ENCODE peak calls at places on chromosome 10, in seven cellular contexts. K is HCT116, P is HFFc6, T is H9, B is GM23338, X is GM20000, W is endothelial cell. J is an unnamed sample.

GRCh38 chr10:93068411-93069244 is 5.1 kb upstream of the CYP26A1 start:
- DNase-seq in K (no peak), P (no peak), T (peak), B (peak), X (peak), W (no peak), J (no peak)

GRCh38 chr10:62426086-62426485 is 51.9 kb downstream of the ZNF365 start:
- DNase-seq in K (peak), P (peak), T (no peak), B (no peak), X (no peak), W (no peak), J (no peak)

GRCh38 chr10:100728928-100729876 is 16.2 kb upstream of the PAX2 start:
- DNase-seq in K (peak), P (peak), T (peak), B (peak), X (peak), W (peak), J (peak)

GRCh38 chr10:112778579-112778978 is 171.5 kb upstream of the TCF7L2 start:
- DNase-seq in K (no peak), P (no peak), T (no peak), B (no peak), X (no peak), W (no peak), J (no peak)

GRCh38 chr10:118951218-118951617 is 78.3 kb upstream of the NANOS1 start:
- DNase-seq in K (no peak), P (no peak), T (no peak), B (no peak), X (no peak), W (no peak), J (no peak)

GRCh38 chr10:34743804-34744203 is 71.3 kb downstream of the PARD3 start:
- DNase-seq in K (no peak), P (no peak), T (no peak), B (no peak), X (no peak), W (no peak), J (no peak)

GRCh38 chr10:101145145-101145544 is 14.0 kb downstream of the TLX1 start:
- DNase-seq in K (no peak), P (no peak), T (no peak), B (no peak), X (no peak), W (no peak), J (no peak)

GRCh38 chr10:81548160-81548559 is 326.8 kb upstream of the NRG3 start:
- DNase-seq in K (no peak), P (no peak), T (peak), B (peak), X (no peak), W (no peak), J (no peak)

GRCh38 chr10:92052088-92052487 is 128.5 kb downstream of the BTAF1 start:
- DNase-seq in K (no peak), P (no peak), T (no peak), B (no peak), X (no peak), W (no peak), J (no peak)

GRCh38 chr10:25978771-25979170 is 44.7 kb downstream of the MYO3A start:
- DNase-seq in K (no peak), P (no peak), T (no peak), B (no peak), X (no peak), W (no peak), J (no peak)

GRCh38 chr10:43259981-43260761 is 6.7 kb downstream of the RASGEF1A start:
- DNase-seq in K (no peak), P (no peak), T (no peak), B (no peak), X (peak), W (no peak), J (peak)

GRCh38 chr10:63929826-63930467 is 408.7 kb downstream of the REEP3 start:
- DNase-seq in K (no peak), P (no peak), T (no peak), B (no peak), X (no peak), W (no peak), J (no peak)

GRCh38 chr10:118447478-118447877 is 105.4 kb upstream of the FAM204A start:
- DNase-seq in K (no peak), P (peak), T (no peak), B (no peak), X (no peak), W (no peak), J (no peak)

GRCh38 chr10:22420787-22421517 is 75.7 kb downstream of the SPAG6 start:
- DNase-seq in K (no peak), P (peak), T (no peak), B (no peak), X (peak), W (no peak), J (no peak)

GRCh38 chr10:95253007-95253406 is 37.8 kb downstream of the PDLIM1 start:
- DNase-seq in K (no peak), P (no peak), T (no peak), B (no peak), X (no peak), W (no peak), J (no peak)

GRCh38 chr10:11318812-11319598 is 292.4 kb downstream of the USP6NL start:
- DNase-seq in K (no peak), P (no peak), T (no peak), B (peak), X (no peak), W (no peak), J (no peak)
- TF ChIP-seq CTCF in K (no peak), P (peak), T (peak), B (peak), X (no peak), W (no peak), J (peak)

DNA sequence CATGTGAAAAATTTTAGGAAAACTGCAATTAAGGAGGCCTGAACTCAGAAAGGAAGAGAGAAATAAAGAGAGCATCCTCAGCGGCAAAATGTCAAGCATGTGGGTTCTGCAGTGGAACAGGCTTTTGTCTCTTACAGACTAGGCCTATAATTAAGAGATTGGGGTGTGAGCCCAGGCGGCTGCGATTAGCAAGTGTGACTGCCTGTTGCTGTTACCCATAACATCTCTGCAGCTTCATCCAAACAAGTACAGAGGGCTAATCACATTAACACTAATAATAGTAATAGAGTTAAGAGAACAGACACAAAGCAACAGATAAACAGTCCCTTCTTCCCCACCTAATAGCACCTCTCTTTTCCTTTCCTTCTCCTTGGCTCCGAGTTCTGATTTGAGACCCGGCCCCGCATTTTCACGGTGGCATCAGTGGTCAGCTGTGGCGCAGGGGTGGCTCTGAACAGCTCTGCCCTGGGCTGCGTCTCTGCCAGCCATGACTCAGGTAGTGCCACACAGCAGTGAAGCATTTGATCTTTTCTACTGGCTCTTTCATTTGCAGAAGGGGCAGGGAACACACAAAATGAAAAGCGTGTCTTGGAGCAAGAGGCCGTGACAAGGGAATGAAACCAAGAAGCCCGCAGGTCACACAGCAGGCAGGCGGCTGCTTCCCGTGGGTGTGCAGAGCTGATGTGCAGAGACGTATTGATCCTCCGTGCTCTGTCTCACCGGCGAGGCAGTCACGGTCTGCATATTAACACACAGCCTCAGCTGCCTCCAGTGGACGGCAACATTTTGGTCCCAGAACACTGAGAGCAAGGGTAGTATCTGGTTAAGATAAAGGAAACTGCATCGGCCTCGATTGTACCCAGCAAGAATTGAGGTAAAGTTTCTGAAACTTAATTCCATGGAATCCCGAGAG is 103.1 kb downstream of the KLF6 start:
- DNase-seq in K (no peak), P (no peak), T (no peak), B (no peak), X (no peak), W (no peak), J (no peak)
- TF ChIP-seq CTCF in K (no peak), P (no peak), T (no peak), B (no peak), X (no peak), W (no peak), J (peak)

GRCh38 chr10:13348216-13349017 is at the start of gene SEPHS1:
- DNase-seq in K (peak), P (peak), T (peak), B (peak), X (peak), W (peak), J (no peak)
- TF ChIP-seq CTCF in K (no peak), P (peak), T (no peak), B (no peak), X (no peak), W (no peak), J (peak)

DNA sequence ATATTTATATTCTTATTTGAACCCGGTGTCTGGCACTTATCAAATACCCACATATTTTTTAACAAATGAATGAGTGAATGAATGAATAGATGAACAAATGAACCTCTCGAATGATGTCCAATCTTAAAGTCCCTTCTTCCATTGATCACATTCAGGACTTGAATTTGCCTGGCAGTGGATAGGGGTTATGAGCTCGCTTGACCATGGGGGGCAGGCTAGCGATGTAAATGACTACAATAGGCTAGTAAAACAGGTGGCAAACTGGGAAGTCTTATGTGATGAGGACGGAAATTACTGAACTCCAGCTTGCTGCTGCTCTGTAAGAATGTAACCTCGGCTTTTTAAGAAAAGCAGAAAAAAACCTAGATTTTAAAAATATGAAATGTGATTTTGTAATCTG is 247.7 kb upstream of the DKK1 start:
- DNase-seq in K (no peak), P (no peak), T (peak), B (peak), X (no peak), W (peak), J (no peak)
- TF ChIP-seq CTCF in K (no peak), P (peak), T (peak), B (peak), X (no peak), W (no peak), J (no peak)

DNA sequence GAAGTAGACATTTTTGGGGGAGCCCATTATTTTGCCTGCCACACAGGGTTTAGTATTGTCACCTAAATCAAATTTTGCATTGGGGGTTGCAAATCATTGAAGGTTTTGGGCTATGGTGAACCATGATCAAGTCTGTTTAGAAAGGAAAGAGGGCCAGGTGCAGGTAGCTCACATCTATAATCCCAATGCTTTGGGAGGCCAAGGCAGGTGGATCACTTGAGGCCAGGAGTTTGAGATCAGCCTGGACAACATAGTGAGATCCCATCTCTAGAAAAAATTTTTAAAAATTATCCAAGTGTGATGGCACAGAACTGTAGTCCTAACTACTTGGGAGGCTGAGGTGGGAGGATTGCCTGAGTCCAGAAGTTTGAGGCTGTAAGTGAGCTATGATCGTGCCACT is 31.2 kb downstream of the KAT6B start:
- DNase-seq in K (no peak), P (no peak), T (no peak), B (no peak), X (no peak), W (no peak), J (no peak)
- TF ChIP-seq CTCF in K (no peak), P (no peak), T (no peak), B (no peak), X (no peak), W (no peak), J (no peak)

DNA sequence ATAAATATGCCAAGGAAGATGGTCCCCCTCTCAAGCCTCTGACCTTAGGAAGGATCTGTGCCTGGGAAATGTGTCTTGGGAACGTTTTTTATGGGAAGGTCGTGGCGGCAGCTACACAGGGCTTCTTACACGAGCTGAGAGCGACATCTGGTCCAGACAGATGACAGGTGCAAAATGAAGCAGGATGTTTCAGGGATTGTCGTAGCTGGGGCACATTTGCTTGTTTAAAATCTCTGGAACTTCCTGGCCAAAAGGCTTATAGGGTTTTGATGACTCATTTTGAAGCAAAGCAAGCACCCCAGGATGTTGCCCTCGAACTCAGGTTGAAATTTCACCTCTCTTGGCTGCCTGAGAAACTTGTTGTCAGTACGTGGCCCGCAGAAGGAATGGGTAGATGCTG is 117.4 kb downstream of the CAMK1D start:
- DNase-seq in K (no peak), P (no peak), T (no peak), B (no peak), X (no peak), W (no peak), J (no peak)
- TF ChIP-seq CTCF in K (no peak), P (no peak), T (no peak), B (no peak), X (no peak), W (no peak), J (peak)

DNA sequence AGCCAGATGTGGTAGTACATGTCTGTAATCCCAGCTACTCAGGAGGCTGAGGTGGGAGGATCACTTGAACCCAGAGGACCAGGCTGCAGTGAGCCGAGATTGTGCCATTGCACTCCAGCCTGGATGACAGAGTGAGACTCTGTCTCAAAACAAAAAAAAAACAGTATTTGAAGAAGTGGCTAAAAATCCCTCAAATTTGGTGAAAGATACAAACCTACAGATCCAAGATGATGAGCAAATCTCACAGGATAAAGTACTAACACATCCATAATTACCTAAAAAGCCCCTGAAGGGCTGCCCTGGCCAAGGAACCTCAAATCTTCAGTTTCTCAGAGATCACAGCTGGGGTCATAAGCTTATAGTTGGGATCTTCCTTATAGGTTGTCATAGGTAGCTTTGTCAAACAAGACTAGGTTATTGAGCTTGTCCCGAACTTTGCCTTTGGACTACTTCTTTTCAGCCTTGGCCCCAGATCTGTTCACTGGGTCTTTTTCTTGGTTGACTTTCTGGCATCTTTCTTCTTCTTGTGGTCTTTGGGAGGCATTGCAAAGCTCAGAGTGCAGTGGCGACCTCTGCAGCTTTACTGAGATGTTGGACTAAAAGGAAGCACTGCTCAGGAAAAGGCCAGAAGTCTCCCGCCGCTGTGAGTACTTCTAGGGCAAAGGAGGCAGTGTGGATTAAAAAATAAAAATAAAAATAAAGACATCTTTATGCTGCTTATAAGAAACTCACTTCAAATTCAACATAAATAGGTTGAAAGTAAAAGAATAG is 28.6 kb upstream of the SAR1A start:
- DNase-seq in K (no peak), P (no peak), T (no peak), B (peak), X (no peak), W (no peak), J (no peak)
- TF ChIP-seq CTCF in K (no peak), P (no peak), T (peak), B (peak), X (no peak), W (no peak), J (no peak)

J was measured in chondrocyte.